ENCODE peak calls at places on chromosomes 1 and 21, in nine cellular contexts. J, R, F, V, P, T, E, Q and I are unnamed samples.
A peak's percentile ranks its signal among the peaks of the same experiment; 100 is the strongest.

GRCh38 chr1:30383131-30383793 is 340.1 kb downstream of the MATN1 start:
- DNase-seq in J (no peak), R (no peak), F (no peak), V (no peak), P (no peak), T (no peak), E (no peak), Q (no peak), I (no peak)

GRCh38 chr1:63407002-63407401 is 39.6 kb downstream of the ALG6 start:
- DNase-seq in J (no peak), R (no peak), F (no peak), V (no peak), P (no peak), T (no peak), E (no peak), Q (no peak), I (no peak)

GRCh38 chr1:113255728-113256347 is 134.5 kb upstream of the MAGI3 start:
- DNase-seq in J (no peak), R (no peak), F (no peak), V (no peak), P (no peak), T (peak; percentile 51), E (no peak), Q (no peak), I (peak; percentile 44)

GRCh38 chr1:221315330-221315729 is 426.6 kb downstream of the DUSP10 start:
- DNase-seq in J (no peak), R (no peak), F (no peak), V (no peak), P (peak; percentile 28), T (no peak), E (no peak), Q (no peak), I (no peak)

GRCh38 chr1:23864801-23865542 is 3.1 kb downstream of the FUCA1 start:
- DNase-seq in J (no peak), R (peak; percentile 13), F (no peak), V (no peak), P (no peak), T (no peak), E (no peak), Q (no peak), I (no peak)

GRCh38 chr1:159932296-159933285 is 7.3 kb upstream of the TAGLN2 start:
- DNase-seq in J (no peak), R (no peak), F (no peak), V (no peak), P (no peak), T (no peak), E (no peak), Q (no peak), I (peak; percentile 41)

GRCh38 chr1:162873671-162874666 is 13.0 kb upstream of the CCDC190 start:
- DNase-seq in J (no peak), R (no peak), F (no peak), V (peak; percentile 75), P (no peak), T (no peak), E (no peak), Q (peak; percentile 52), I (no peak)

GRCh38 chr1:226691257-226691656 is 47.8 kb downstream of the ITPKB start:
- DNase-seq in J (peak; percentile 39), R (no peak), F (no peak), V (no peak), P (no peak), T (no peak), E (no peak), Q (no peak), I (no peak)

GRCh38 chr1:246208120-246208519 is 299.0 kb downstream of the SMYD3 start:
- DNase-seq in J (no peak), R (no peak), F (no peak), V (no peak), P (no peak), T (no peak), E (no peak), Q (no peak), I (no peak)
- H3K4me3 ChIP-seq in J (no peak overlapping the region), R (no peak overlapping the region), F (no peak overlapping the region), V (no peak overlapping the region), P (no peak overlapping the region), T (no peak overlapping the region), E (no peak overlapping the region), Q (no peak overlapping the region), I (no peak overlapping the region)

GRCh38 chr1:155125946-155126493 is 1.7 kb upstream of the EFNA1 start:
- DNase-seq in J (no peak), R (no peak), F (no peak), V (peak; percentile 88), P (no peak), T (peak; percentile 73), E (no peak), Q (no peak), I (peak; percentile 80)

GRCh38 chr1:155124503-155125463 is 2.9 kb upstream of the EFNA1 start:
- DNase-seq in J (no peak), R (no peak), F (peak; percentile 80), V (no peak), P (peak; percentile 1), T (no peak), E (no peak), Q (peak; percentile 85), I (peak; percentile 55)

GRCh38 chr1:155127105-155127671 is 488 bp upstream of the EFNA1 start:
- DNase-seq in J (no peak), R (no peak), F (peak; percentile 81), V (peak; percentile 99), P (no peak), T (peak; percentile 86), E (peak; percentile 50), Q (peak; percentile 80), I (peak; percentile 78)

GRCh38 chr1:155126494-155127104 is 1.1 kb upstream of the EFNA1 start:
- DNase-seq in J (no peak), R (no peak), F (peak; percentile 72), V (peak; percentile 88), P (no peak), T (peak; percentile 62), E (peak; percentile 35), Q (peak; percentile 55), I (peak; percentile 85)

GRCh38 chr1:155125511-155125945 is 2.1 kb upstream of the EFNA1 start:
- DNase-seq in J (no peak), R (no peak), F (peak; percentile 87), V (no peak), P (no peak), T (no peak), E (no peak), Q (no peak), I (peak; percentile 73)
- H3K27me3 ChIP-seq in J (no peaks in the 10 kb centered on the region), R (peaks cover 99% of the 10 kb centered on the region), F (no peaks in the 10 kb centered on the region), V (no peaks in the 10 kb centered on the region), P (peaks cover 52% of the 10 kb centered on the region), T (no peaks in the 10 kb centered on the region), E (peaks cover 12% of the 10 kb centered on the region), Q (peaks cover 23% of the 10 kb centered on the region), I (peaks cover 51% of the 10 kb centered on the region)

DNA sequence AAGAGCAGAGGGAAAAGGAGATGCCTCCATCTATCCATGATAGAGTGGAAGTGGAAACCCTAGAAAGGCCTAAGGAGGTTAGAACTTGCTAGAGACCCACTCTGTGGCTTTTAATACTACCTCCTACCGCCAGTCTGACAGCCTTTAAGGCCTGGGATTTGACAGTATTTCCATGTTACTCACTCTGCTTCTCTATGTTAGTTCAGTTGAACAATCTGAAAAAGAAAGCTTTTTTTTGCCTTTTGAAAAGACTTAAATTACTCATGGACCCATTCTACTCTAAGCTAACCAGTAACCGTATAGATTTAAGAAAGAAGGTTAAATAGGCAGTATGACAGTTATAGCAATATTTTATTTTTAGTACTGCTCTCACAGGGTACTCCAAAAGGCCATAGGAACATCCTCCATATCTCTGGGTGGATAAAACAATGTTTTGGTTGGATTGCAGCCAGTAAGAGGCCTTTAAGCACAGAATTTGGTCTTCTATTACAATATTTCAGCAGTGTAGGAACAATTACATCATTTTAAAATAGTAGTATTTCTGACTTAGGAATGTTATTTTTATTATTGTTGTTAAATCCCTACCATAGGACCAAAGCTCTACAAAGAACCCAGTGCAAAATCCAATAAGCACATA is 15.9 kb upstream of the GPR25 start:
- DNase-seq in J (no peak), R (no peak), F (no peak), V (no peak), P (peak; percentile 4), T (no peak), E (no peak), Q (no peak), I (no peak)
- H3K36me3 ChIP-seq in J (no peaks in the 10 kb centered on the region), R (no peaks in the 10 kb centered on the region), F (peaks cover 94% of the 10 kb centered on the region), V (peaks cover 3% of the 10 kb centered on the region), P (peaks cover 1% of the 10 kb centered on the region), T (peaks cover 18% of the 10 kb centered on the region), E (peaks cover 57% of the 10 kb centered on the region), Q (peaks cover 55% of the 10 kb centered on the region), I (peaks cover 4% of the 10 kb centered on the region)

GRCh38 chr1:15407579-15407978 is 2.1 kb upstream of the EFHD2 start:
- DNase-seq in J (no peak), R (no peak), F (no peak), V (no peak), P (no peak), T (no peak), E (no peak), Q (no peak), I (no peak)

GRCh38 chr1:15409400-15410222 is at the start of gene EFHD2:
- DNase-seq in J (peak; percentile 88), R (peak; percentile 88), F (peak; percentile 77), V (peak; percentile 54), P (no peak), T (peak; percentile 82), E (peak; percentile 87), Q (peak; percentile 87), I (peak; percentile 98)

GRCh38 chr1:15408890-15409399 is 743 bp upstream of the EFHD2 start:
- DNase-seq in J (no peak), R (no peak), F (no peak), V (no peak), P (no peak), T (no peak), E (no peak), Q (no peak), I (no peak)

GRCh38 chr1:15405106-15405850 is 4.4 kb upstream of the EFHD2 start:
- DNase-seq in J (no peak), R (no peak), F (no peak), V (no peak), P (no peak), T (no peak), E (no peak), Q (no peak), I (no peak)

GRCh38 chr1:15406911-15407559 is 2.7 kb upstream of the EFHD2 start:
- DNase-seq in J (no peak), R (no peak), F (no peak), V (no peak), P (peak; percentile 75), T (no peak), E (no peak), Q (no peak), I (no peak)
- H3K4me3 ChIP-seq in J (no peak overlapping the region), R (no peak overlapping the region), F (no peak overlapping the region), V (no peak overlapping the region), P (no peak overlapping the region), T (no peak overlapping the region), E (no peak overlapping the region), Q (no peak overlapping the region), I (no peak overlapping the region)

DNA sequence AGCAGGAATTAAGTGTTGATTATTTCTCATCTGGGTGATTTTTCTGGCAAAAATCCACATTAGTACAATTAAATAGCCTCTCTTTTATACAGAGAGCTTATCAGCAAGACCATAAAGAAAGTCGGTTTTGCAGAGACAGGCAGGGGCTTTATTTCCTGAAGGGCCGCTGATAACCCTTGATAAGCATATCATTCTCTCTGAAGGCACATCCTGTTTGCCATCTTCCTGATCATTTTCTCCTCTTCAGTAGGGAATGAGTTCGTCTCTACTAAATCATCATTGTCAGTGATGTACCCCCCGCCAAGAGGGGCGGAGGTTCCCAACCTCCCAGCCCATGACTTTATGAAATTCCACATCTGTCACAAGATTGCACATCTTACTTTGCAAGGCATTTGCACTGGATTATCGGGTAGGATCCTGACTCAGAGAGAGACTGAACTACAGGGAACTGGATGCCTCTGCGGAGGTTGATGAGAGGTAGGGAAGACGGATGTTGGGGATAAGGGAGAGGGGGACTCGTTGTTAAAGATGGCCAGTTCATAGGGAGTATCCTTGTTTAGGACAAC is 115.7 kb downstream of the KCNJ6 start:
- DNase-seq in J (no peak), R (no peak), F (no peak), V (no peak), P (no peak), T (no peak), E (no peak), Q (no peak), I (no peak)
- H3K27me3 ChIP-seq in J (no peaks in the 10 kb centered on the region), R (no peaks in the 10 kb centered on the region), F (no peaks in the 10 kb centered on the region), V (no peaks in the 10 kb centered on the region), P (no peaks in the 10 kb centered on the region), T (no peaks in the 10 kb centered on the region), E (no peaks in the 10 kb centered on the region), Q (no peaks in the 10 kb centered on the region), I (no peaks in the 10 kb centered on the region)